ENCODE peak calls at places on chromosomes 4 and X, in nine cellular contexts. T, P, N, R, W, F, G, L and A are unnamed samples.

GRCh38 chr4:74623041-74623440 is 171.3 kb downstream of the BTC start:
- DNase-seq in F (peak), T (peak), G (peak), L (no peak), P (no peak), W (peak), N (no peak), R (no peak), A (no peak)

GRCh38 chr4:10623241-10623640 is 61.3 kb downstream of the CLNK start:
- DNase-seq in F (no peak), T (peak), G (no peak), W (no peak), R (no peak), N (no peak), P (no peak), L (no peak), A (no peak)

GRCh38 chr4:139919513-139919912 is 234.5 kb downstream of the MAML3 start:
- DNase-seq in N (no peak), W (peak), P (no peak), L (peak), T (peak), R (no peak), F (no peak), G (no peak), A (no peak)

GRCh38 chr4:128812360-128812958 is 3.0 kb downstream of the JADE1 start:
- DNase-seq in T (peak), W (peak), G (peak), R (no peak), L (peak), P (no peak), N (peak), F (peak), A (peak)

GRCh38 chr4:103162176-103162575 is 36.0 kb downstream of the CENPE start:
- DNase-seq in L (no peak), N (no peak), R (no peak), G (no peak), F (no peak), T (no peak), P (no peak), W (no peak), A (no peak)

GRCh38 chr4:48017108-48017527 is 546 bp downstream of the NIPAL1 start:
- DNase-seq in N (peak), G (peak), R (no peak), T (peak), W (peak), L (peak), F (peak), P (peak), A (peak)

GRCh38 chr4:177442623-177443155 is 452 bp upstream of the AGA start:
- DNase-seq in F (peak), L (peak), G (no peak), W (peak), T (no peak), R (no peak), N (no peak), P (no peak), A (no peak)

GRCh38 chr4:130563185-130563890 is 1467.4 kb downstream of the C4orf33 start:
- DNase-seq in W (peak), T (peak), L (peak), R (no peak), F (no peak), G (peak), N (no peak), P (no peak), A (peak)

GRCh38 chrX:130125090-130125489 is 14.8 kb upstream of the ELF4 start:
- DNase-seq in N (no peak), P (peak), T (no peak), R (no peak), L (peak), F (peak), W (no peak), G (no peak), A (no peak)

GRCh38 chr4:123244233-123244632 is 152.4 kb upstream of the SPRY1 start:
- DNase-seq in P (peak), F (peak), R (no peak), W (peak), N (no peak), L (peak), G (no peak), T (peak), A (no peak)

GRCh38 chr4:99853993-99854392 is 37.4 kb downstream of the DAPP1 start:
- DNase-seq in W (no peak), L (no peak), N (no peak), P (no peak), G (no peak), R (no peak), F (no peak), T (no peak), A (no peak)

GRCh38 chr4:123449780-123450179 is 53.2 kb downstream of the SPRY1 start:
- DNase-seq in F (no peak), P (no peak), W (no peak), G (no peak), N (no peak), L (no peak), T (peak), R (no peak), A (no peak)

GRCh38 chr4:126702747-126703146 is 930.0 kb upstream of the INTU start:
- DNase-seq in F (peak), L (no peak), N (no peak), G (no peak), T (no peak), R (no peak), P (no peak), W (no peak), A (no peak)

GRCh38 chr4:16461362-16461761 is 235.1 kb upstream of the TAPT1 start:
- DNase-seq in F (no peak), W (no peak), N (no peak), G (no peak), L (no peak), R (no peak), T (no peak), P (no peak), A (no peak)

GRCh38 chr4:168162604-168163003 is 70.3 kb downstream of the ANXA10 start:
- DNase-seq in R (no peak), T (peak), P (no peak), L (no peak), G (no peak), F (no peak), W (no peak), N (no peak), A (no peak)

GRCh38 chr4:71833175-71833900 is 49.5 kb upstream of the GC start:
- DNase-seq in N (no peak), G (no peak), L (no peak), W (no peak), R (no peak), F (peak), P (no peak), T (no peak), A (no peak)

GRCh38 chr4:156495836-156496235 is 475.8 kb downstream of the PDGFC start:
- DNase-seq in N (no peak), W (no peak), L (no peak), G (no peak), T (no peak), R (no peak), F (no peak), P (no peak), A (no peak)

GRCh38 chrX:129777218-129777768 is 2.5 kb upstream of the SASH3 start:
- DNase-seq in P (no peak), T (no peak), G (no peak), R (no peak), W (no peak), N (no peak), F (no peak), L (peak), A (no peak)

GRCh38 chrX:17414839-17415238 is 39.8 kb downstream of the NHS start:
- DNase-seq in F (no peak), G (no peak), W (no peak), R (no peak), P (peak), N (no peak), L (no peak), T (no peak), A (no peak)

GRCh38 chr4:88063634-88064296 is 56.3 kb downstream of the PKD2 start:
- DNase-seq in R (no peak), P (no peak), G (no peak), F (no peak), L (no peak), T (no peak), W (no peak), N (no peak), A (no peak)

GRCh38 chr4:24212642-24213041 is 322.8 kb upstream of the PPARGC1A start:
- DNase-seq in T (no peak), R (no peak), P (no peak), F (no peak), L (no peak), G (no peak), W (no peak), N (no peak), A (no peak)

GRCh38 chr4:8721621-8722020 is 129.1 kb downstream of the CPZ start:
- DNase-seq in F (no peak), W (no peak), R (no peak), L (no peak), P (no peak), N (peak), G (no peak), T (no peak), A (no peak)

GRCh38 chr4:145870155-145871020 is 68.2 kb downstream of the ZNF827 start:
- DNase-seq in L (no peak), T (no peak), F (no peak), R (no peak), W (no peak), G (no peak), P (no peak), N (no peak), A (no peak)

GRCh38 chr4:142402925-142403324 is 443.2 kb downstream of the INPP4B start:
- DNase-seq in L (peak), W (peak), T (peak), N (no peak), P (no peak), G (no peak), R (no peak), F (no peak), A (no peak)

GRCh38 chr4:128946929-128947328 is 137.4 kb downstream of the JADE1 start:
- DNase-seq in W (no peak), G (no peak), R (no peak), P (no peak), N (no peak), L (no peak), T (no peak), F (no peak), A (no peak)

GRCh38 chr4:15585331-15585730 is 69.8 kb downstream of the FBXL5 start:
- DNase-seq in W (no peak), F (no peak), T (no peak), G (no peak), N (no peak), P (no peak), R (no peak), L (no peak), A (no peak)

GRCh38 chr4:187236491-187236890 is 512.8 kb upstream of the FAT1 start:
- DNase-seq in P (no peak), F (no peak), L (no peak), G (no peak), W (peak), N (no peak), T (peak), R (no peak), A (no peak)

GRCh38 chr4:154348657-154349056 is 142.9 kb downstream of the DCHS2 start:
- DNase-seq in N (no peak), R (no peak), T (no peak), L (no peak), F (peak), P (no peak), W (no peak), G (no peak), A (no peak)

GRCh38 chr4:129474698-129475097 is 378.7 kb downstream of the C4orf33 start:
- DNase-seq in L (no peak), N (no peak), R (no peak), W (no peak), T (no peak), P (no peak), G (no peak), F (no peak), A (no peak)

GRCh38 chrX:68415289-68415688 is 18.0 kb downstream of the OPHN1 start:
- DNase-seq in T (peak), G (no peak), P (no peak), W (no peak), L (peak), F (no peak), R (no peak), N (no peak), A (no peak)

GRCh38 chrX:71111141-71111843 is at the start of gene IL2RG:
- DNase-seq in P (no peak), F (peak), R (peak), W (no peak), N (no peak), L (no peak), G (no peak), T (no peak), A (no peak)

GRCh38 chr4:6495296-6495590 is 22.8 kb upstream of the PPP2R2C start:
- DNase-seq in N (no peak), G (no peak), T (no peak), W (no peak), F (no peak), P (no peak), L (no peak), R (no peak), A (no peak)

GRCh38 chr4:169099775-169100180 is 89.7 kb upstream of the CBR4 start:
- DNase-seq in T (peak), N (no peak), G (no peak), W (no peak), R (no peak), P (peak), L (peak), F (no peak), A (no peak)

DNA sequence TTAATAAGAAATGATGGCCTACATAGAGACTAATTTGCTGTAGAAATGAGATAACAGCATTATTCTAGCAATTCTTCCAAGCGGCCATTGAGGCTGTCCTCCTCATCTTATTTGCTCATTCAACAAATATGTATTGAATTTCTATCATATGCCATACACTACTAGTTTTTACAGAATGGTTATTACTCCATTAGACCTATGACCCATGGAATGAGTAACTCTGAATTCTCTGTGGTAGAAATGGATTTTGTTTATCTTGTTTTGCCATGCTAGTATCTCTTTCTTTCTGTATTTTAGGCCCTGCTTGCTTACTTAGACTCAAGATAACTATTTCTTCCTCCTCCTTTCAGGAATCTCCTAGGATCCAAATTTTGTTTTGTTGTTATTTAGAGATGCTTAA is 103.5 kb downstream of the RPA4 start:
- DNase-seq in W (no peak), N (no peak), R (no peak), P (no peak), G (no peak), F (no peak), T (peak), L (no peak), A (no peak)
- TF ChIP-seq POLR2A in W (no peak), N (no peak), R (no peak), P (no peak), G (no peak), F (no peak), T (no peak), L (no peak), A (no peak)

GRCh38 chr4:81469774-81470455 is 1.8 kb downstream of the RASGEF1B start:
- DNase-seq in T (no peak), P (no peak), N (no peak), G (no peak), R (no peak), W (no peak), L (no peak), F (no peak), A (no peak)

GRCh38 chr4:81471361-81472248 is at the start of gene RASGEF1B:
- DNase-seq in W (peak), P (peak), T (peak), G (no peak), R (peak), L (peak), N (peak), F (peak), A (no peak)

GRCh38 chr4:81468685-81469084 is 3.0 kb downstream of the RASGEF1B start:
- DNase-seq in N (no peak), F (no peak), G (no peak), P (no peak), R (no peak), W (no peak), L (no peak), T (no peak), A (no peak)

GRCh38 chr4:81472249-81473085 is 760 bp upstream of the RASGEF1B start:
- DNase-seq in F (no peak), W (peak), T (no peak), L (peak), G (no peak), N (no peak), P (peak), R (peak), A (no peak)

DNA sequence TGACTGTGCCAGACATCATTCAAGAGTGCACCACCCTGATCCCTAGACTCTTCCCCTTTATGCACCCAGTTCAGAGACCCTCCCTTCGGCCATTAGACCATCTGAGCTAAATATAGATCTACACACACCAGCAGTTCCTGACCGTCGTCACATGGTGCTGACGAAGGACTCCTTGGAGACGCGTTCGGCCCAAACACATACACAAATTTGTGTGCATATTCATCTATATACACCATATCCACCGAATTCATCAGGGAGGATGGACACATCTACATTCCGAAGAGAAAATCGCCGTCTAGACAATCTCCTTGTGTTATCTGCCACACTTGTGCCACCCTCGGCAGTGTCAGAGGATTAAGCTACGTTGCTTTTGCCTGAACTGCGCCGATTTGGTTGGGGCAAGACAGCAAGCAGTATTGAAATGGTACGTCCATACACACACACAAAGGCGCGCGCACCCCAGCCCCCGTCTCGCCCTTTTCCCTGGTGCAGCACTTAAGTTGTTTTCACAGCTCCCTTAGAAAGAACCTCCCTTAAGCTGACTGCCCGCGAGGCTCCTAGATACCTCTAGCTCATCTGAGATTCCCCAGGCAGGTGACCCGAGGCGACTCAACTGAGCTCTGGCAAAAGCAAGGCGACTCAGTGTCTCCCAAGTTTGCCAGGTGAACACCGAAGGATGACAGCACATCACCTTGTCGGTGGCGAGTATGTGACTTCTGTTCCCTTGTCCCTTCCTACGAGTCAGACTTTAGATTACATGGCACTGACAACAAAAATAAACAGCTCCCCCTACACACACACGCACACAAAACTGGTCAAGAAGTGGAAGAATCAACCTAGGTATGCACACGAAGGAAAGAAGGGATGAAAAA is 1.0 kb downstream of the RASGEF1B start:
- DNase-seq in F (no peak), G (no peak), N (peak), P (peak), T (no peak), R (peak), L (peak), W (no peak), A (no peak)
- TF ChIP-seq POLR2A in F (no peak), G (no peak), N (no peak), P (peak), T (no peak), R (no peak), L (no peak), W (no peak), A (no peak)

GRCh38 chr4:52713456-52713937 is 37.7 kb downstream of the ERVMER34-1 start:
- DNase-seq in F (peak), N (no peak), W (no peak), P (no peak), R (no peak), G (no peak), L (no peak), T (peak), A (no peak)
- TF ChIP-seq POLR2A in F (peak), N (no peak), W (no peak), P (no peak), R (no peak), G (no peak), L (no peak), T (no peak), A (no peak)

GRCh38 chrX:10922158-10922557 is 189.0 kb upstream of the HCCS start:
- DNase-seq in G (no peak), F (no peak), L (no peak), R (no peak), N (no peak), W (peak), P (no peak), T (peak), A (no peak)
- TF ChIP-seq POLR2A in G (no peak), F (no peak), L (no peak), R (no peak), N (no peak), W (no peak), P (no peak), T (no peak), A (no peak)

GRCh38 chrX:119693032-119693995 is at the start of gene SEPTIN6:
- DNase-seq in T (peak), L (peak), W (peak), R (peak), N (peak), F (peak), G (peak), P (peak), A (peak)
- TF ChIP-seq POLR2A in T (peak), L (peak), W (peak), R (no peak), N (no peak), F (peak), G (peak), P (no peak), A (peak)

GRCh38 chr4:25221377-25221776 is 12.5 kb upstream of the PI4K2B start:
- DNase-seq in P (no peak), F (no peak), T (no peak), N (no peak), W (no peak), R (no peak), L (no peak), G (no peak), A (no peak)
- TF ChIP-seq POLR2A in P (no peak), F (no peak), T (no peak), N (no peak), W (no peak), R (no peak), L (no peak), G (no peak), A (no peak)

DNA sequence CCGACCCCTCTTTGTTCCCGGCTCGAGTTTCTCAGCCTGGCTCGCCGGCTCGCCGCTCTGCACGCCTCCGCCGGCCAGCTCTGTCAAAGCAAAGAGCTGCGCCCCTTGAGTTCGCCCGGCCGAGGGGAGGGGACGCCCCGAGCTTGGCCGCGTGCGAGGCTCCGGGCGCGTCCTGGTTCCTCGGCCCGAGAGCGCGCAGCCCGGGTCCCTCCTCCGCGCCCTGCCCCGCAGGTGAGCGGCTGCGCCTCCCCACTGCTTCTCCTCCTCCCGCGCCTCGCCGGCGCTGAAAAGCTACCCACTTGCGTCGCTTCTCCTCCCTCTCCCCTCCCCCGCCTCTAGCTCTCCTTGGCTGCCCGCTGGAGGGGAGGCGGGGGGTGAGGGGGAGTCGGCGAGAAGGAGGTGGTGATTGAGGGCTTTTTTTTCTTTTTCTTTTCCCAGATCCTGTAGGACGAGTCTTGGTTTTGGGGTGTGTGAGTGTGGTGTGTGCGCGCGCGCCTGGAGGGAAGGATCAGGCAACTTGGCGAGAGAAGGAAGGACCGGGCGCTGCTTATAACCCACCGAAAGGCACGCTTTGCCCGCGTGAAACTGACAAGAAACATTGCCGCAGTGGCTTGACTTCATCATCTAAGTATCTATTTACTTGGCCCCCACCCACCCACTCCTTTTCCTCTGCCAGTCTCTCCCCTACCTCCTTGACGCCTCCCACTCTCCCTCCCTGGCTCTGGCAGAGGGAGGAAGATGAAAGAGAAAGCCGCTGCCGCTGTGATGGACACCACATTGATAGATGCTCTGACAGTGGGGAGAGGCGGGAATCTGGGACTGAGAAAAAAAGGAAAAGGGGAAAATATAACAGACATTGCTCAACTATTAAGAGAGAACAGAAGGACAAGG is at the start of gene LEF1:
- DNase-seq in R (no peak), L (peak), W (no peak), G (no peak), P (no peak), F (peak), N (no peak), T (peak), A (no peak)
- TF ChIP-seq POLR2A in R (no peak), L (no peak), W (no peak), G (no peak), P (no peak), F (peak), N (no peak), T (no peak), A (no peak)